ENCODE peak calls at places on chromosomes 16 and 17, in nine cellular contexts. C is PC-9, V is tibial artery, J is neural progenitor cell, D is upper lobe of right lung, M is mammary epithelial cell, X is endodermal cell, Z is neuronal stem cell, Q is mesendoderm. E is an unnamed sample.

GRCh38 chr17:55154101-55154500 is 110.7 kb upstream of the HLF start:
- DNase-seq in D (no peak), J (no peak), M (no peak), C (no peak), V (no peak), Z (no peak), Q (peak; percentile 36), X (no peak), E (no peak)

GRCh38 chr16:48385272-48385953 is at the start of gene SIAH1:
- DNase-seq in C (peak; percentile 88), X (peak; percentile 95), Q (peak; percentile 91), J (peak; percentile 95), M (peak; percentile 77), D (peak; percentile 92), V (peak; percentile 91), Z (peak; percentile 91), E (peak; percentile 97)

GRCh38 chr16:87012954-87013938 is 303.9 kb downstream of the C16orf95 start:
- DNase-seq in D (no peak), Q (no peak), C (no peak), V (peak; percentile 62), Z (no peak), M (no peak), X (peak; percentile 60), J (no peak), E (no peak)

GRCh38 chr16:17365591-17366298 is 105.0 kb downstream of the XYLT1 start:
- DNase-seq in V (no peak), C (no peak), Z (no peak), J (no peak), M (no peak), Q (no peak), X (no peak), D (no peak), E (no peak)

GRCh38 chr17:66654341-66654740 is 180.6 kb upstream of the CACNG5 start:
- DNase-seq in M (peak; percentile 37), V (no peak), J (no peak), Q (no peak), C (no peak), D (no peak), Z (no peak), X (no peak), E (no peak)

GRCh38 chr16:80620656-80621605 is 80.1 kb downstream of the DYNLRB2 start:
- DNase-seq in M (no peak), D (no peak), Z (no peak), J (peak; percentile 5), Q (no peak), C (no peak), V (no peak), X (peak; percentile 32), E (no peak)

GRCh38 chr17:32104158-32104557 is 38.1 kb upstream of the RHOT1 start:
- DNase-seq in Z (no peak), M (no peak), X (peak; percentile 38), J (no peak), D (no peak), V (no peak), C (no peak), Q (no peak), E (no peak)

GRCh38 chr17:58679263-58680037 is 12.4 kb downstream of the TEX14 start:
- DNase-seq in X (peak; percentile 71), D (no peak), V (no peak), M (peak; percentile 97), C (peak; percentile 45), J (no peak), Q (peak; percentile 91), Z (no peak), E (no peak)

GRCh38 chr17:38419508-38419981 is 8.7 kb upstream of the ARHGAP23 start:
- DNase-seq in Q (no peak), Z (no peak), D (no peak), V (no peak), M (no peak), C (no peak), X (peak; percentile 61), J (no peak), E (no peak)

GRCh38 chr17:38421871-38422819 is 6.1 kb upstream of the ARHGAP23 start:
- DNase-seq in V (no peak), M (no peak), Z (no peak), C (no peak), X (peak; percentile 60), D (no peak), Q (no peak), J (no peak), E (no peak)

GRCh38 chr17:38420518-38420917 is 7.7 kb upstream of the ARHGAP23 start:
- DNase-seq in Z (no peak), M (no peak), D (no peak), V (no peak), C (no peak), Q (no peak), J (no peak), X (no peak), E (no peak)

GRCh38 chr17:38418693-38419507 is 9.4 kb upstream of the ARHGAP23 start:
- DNase-seq in V (no peak), C (no peak), D (no peak), M (no peak), X (peak; percentile 81), J (peak; percentile 64), Q (no peak), Z (no peak), E (peak; percentile 80)

DNA sequence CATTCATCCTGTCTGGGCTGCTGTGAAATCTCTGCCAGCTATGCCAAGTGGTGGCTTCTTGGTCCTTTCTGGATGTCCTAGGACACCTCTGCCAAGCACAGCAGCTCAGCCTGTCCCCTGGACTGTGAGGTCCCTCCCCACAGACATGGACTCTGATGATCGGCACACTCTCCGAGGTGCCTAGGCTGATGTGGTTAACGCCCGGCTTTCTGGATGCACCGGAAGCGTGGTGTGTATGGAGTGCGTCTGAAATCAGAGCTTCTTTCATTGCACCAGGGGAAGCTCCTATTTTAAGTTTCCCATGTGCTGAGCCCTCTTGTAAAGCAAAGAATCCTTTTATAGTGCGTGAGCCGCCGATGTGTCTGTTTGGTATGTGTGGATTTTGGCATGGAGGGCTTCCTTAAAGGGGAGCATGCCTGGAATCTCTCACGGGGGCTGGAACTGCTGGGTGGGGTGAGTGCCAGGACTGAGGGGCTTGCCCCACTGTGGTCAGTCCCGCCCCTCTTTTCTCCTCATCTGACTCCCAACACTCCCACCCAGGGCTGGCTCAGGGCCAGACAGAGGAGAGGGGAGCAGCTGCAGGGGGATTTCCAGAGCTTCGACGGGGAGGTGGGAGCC is 6.9 kb upstream of the ARHGAP23 start:
- DNase-seq in D (no peak), V (no peak), J (peak; percentile 52), C (no peak), Z (no peak), Q (no peak), X (peak; percentile 74), M (no peak), E (no peak)
- H3K27ac ChIP-seq in D (no peak overlapping the region), V (peak overlapping the region; percentile 72), J (no peak overlapping the region), C (no peak overlapping the region), Z (no peak overlapping the region), Q (no peak overlapping the region), X (no peak overlapping the region), M (no peak overlapping the region), E (no peak overlapping the region)

GRCh38 chr16:30148101-30148500 is 25.1 kb upstream of the MAPK3 start:
- DNase-seq in D (no peak), Z (no peak), X (no peak), V (no peak), M (no peak), J (no peak), C (no peak), Q (no peak), E (no peak)

GRCh38 chr16:30144917-30145316 is 21.9 kb upstream of the MAPK3 start:
- DNase-seq in D (no peak), Q (no peak), X (no peak), M (no peak), V (no peak), C (no peak), Z (no peak), J (no peak), E (no peak)

GRCh38 chr16:30144017-30144416 is 21.0 kb upstream of the MAPK3 start:
- DNase-seq in M (no peak), Q (no peak), C (no peak), X (no peak), Z (no peak), D (no peak), J (no peak), V (no peak), E (no peak)

GRCh38 chr16:30143347-30143702 is 20.3 kb upstream of the MAPK3 start:
- DNase-seq in Q (no peak), M (no peak), X (no peak), C (no peak), D (no peak), V (no peak), J (no peak), Z (no peak), E (no peak)

DNA sequence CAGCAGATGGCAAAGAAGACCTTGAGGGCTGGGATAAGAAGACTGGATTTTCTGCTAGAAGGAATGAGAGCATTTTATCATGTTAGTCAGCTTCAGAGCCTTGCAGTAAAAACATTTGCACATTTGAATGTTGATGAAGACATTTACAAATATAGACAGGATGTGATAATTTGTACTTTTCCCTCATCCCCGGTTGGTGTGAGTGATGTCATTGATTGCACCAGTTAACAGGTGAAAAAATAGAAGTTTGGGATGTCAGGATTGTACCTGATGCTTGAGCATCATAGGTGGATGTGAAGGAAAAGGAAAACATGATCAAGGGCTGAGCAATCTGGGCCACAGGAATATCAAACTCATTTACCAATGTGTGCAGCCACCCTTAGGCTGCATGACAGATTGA is 22.7 kb upstream of the MAPK3 start:
- DNase-seq in Q (no peak), J (no peak), Z (no peak), X (no peak), V (no peak), M (no peak), C (no peak), D (no peak), E (no peak)
- H3K36me3 ChIP-seq in Q (no peaks in the 10 kb centered on the region), J (no peaks in the 10 kb centered on the region), Z (no peaks in the 10 kb centered on the region), X (no peaks in the 10 kb centered on the region), V (no peaks in the 10 kb centered on the region), M (no peaks in the 10 kb centered on the region), C (no peaks in the 10 kb centered on the region), D (no peaks in the 10 kb centered on the region), E (no peaks in the 10 kb centered on the region)

GRCh38 chr16:23519282-23519681 is 9.0 kb upstream of the GGA2 start:
- DNase-seq in J (no peak), Q (no peak), D (no peak), Z (no peak), M (no peak), X (no peak), C (no peak), V (no peak), E (no peak)

GRCh38 chr16:23521037-23521743 is 10.9 kb upstream of the GGA2 start:
- DNase-seq in Q (no peak), J (no peak), D (no peak), X (no peak), V (no peak), M (no peak), C (no peak), Z (no peak), E (no peak)

GRCh38 chr16:23521965-23522364 is 11.7 kb upstream of the GGA2 start:
- DNase-seq in J (no peak), M (no peak), X (no peak), Z (no peak), D (no peak), C (no peak), Q (no peak), V (no peak), E (no peak)

GRCh38 chr16:23518435-23518891 is 8.2 kb upstream of the GGA2 start:
- DNase-seq in M (no peak), X (no peak), Z (no peak), J (no peak), C (no peak), V (no peak), D (no peak), Q (no peak), E (no peak)

DNA sequence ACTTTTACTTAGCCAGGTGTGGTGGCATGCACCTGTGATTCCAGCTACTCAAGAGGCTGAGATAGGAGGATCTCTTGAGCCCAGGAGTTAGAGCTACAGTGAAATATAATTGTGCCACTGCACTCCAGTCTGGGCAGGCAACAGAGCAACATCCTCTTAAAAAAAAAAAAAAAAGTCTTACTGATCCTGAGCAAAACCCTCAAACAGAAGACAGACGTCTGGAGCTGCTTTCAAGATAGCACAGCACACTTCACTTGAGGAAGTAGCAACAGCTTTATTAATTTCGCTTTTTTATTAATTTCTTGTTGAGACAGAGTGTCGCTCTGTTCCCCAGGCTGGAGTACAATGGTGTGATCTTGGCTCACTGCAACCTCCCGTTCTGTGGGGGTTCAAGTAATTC is 10.2 kb upstream of the GGA2 start:
- DNase-seq in C (no peak), M (no peak), D (no peak), Q (no peak), Z (no peak), J (no peak), V (no peak), X (no peak), E (no peak)
- H3K27ac ChIP-seq in C (no peak overlapping the region), M (no peak overlapping the region), D (peak overlapping the region; percentile 61), Q (no peak overlapping the region), Z (no peak overlapping the region), J (no peak overlapping the region), V (no peak overlapping the region), X (no peak overlapping the region), E (peak overlapping the region; percentile 37)

GRCh38 chr17:63817736-63818385 is 9.4 kb upstream of the PSMC5 start:
- DNase-seq in Q (no peak), D (no peak), J (no peak), Z (no peak), V (no peak), M (no peak), X (peak; percentile 47), C (no peak), E (no peak)

GRCh38 chr17:63816669-63817068 is 10.6 kb upstream of the PSMC5 start:
- DNase-seq in Q (no peak), X (no peak), C (no peak), M (no peak), Z (no peak), V (no peak), J (no peak), D (no peak), E (no peak)

GRCh38 chr17:63820963-63821561 is 6.2 kb upstream of the PSMC5 start:
- DNase-seq in Z (no peak), C (no peak), J (no peak), M (no peak), V (no peak), X (no peak), D (no peak), Q (no peak), E (no peak)

GRCh38 chr17:63819585-63820537 is 7.4 kb upstream of the PSMC5 start:
- DNase-seq in J (no peak), X (peak; percentile 53), Z (no peak), C (no peak), Q (no peak), V (no peak), D (no peak), M (no peak), E (no peak)

DNA sequence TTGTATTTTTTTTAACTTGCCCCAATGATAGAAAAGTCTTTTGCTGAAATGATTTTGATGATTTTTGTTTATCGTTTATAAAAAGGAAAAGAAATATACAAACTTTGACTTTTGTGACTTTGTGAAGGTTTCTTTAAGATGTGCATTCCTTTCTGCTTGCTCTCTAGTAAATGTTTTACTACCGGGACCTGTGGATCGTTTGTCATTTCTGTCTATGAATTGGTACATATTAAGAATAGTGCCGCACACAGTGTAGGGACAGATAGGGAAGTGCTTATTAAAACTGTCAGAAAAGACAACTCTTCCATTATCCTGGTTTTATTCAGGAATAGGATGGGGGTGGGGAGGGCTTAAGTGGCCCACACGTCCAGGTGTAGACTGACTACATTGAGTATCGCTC is 8.1 kb upstream of the PSMC5 start:
- DNase-seq in C (no peak), Q (no peak), X (no peak), V (no peak), D (no peak), Z (no peak), J (no peak), M (no peak), E (no peak)
- H3K36me3 ChIP-seq in C (peaks cover 67% of the 10 kb centered on the region), Q (peaks cover 49% of the 10 kb centered on the region), X (peaks cover 96% of the 10 kb centered on the region), V (peaks cover 100% of the 10 kb centered on the region), D (peaks cover 99% of the 10 kb centered on the region), Z (peaks cover 100% of the 10 kb centered on the region), J (peaks cover 35% of the 10 kb centered on the region), M (peaks cover 58% of the 10 kb centered on the region), E (peaks cover 7% of the 10 kb centered on the region)